ENCODE peak calls at places on chromosomes 11 and 22, in four cellular contexts. D, I, V and O are unnamed samples.

GRCh38 chr11:692824-693414 is 2.1 kb downstream of the DEAF1 start:
- DNase-seq in D (no peak), I (no peak), V (peak; percentile 72), O (no peak)

GRCh38 chr11:108216988-108217387 is 5.5 kb downstream of the NPAT start:
- DNase-seq in D (no peak), I (no peak), V (no peak), O (no peak)

GRCh38 chr22:38304526-38304925 is 12.7 kb downstream of the CSNK1E start:
- DNase-seq in D (no peak), I (no peak), V (no peak), O (no peak)

GRCh38 chr11:100681064-100681502 is 6.0 kb upstream of the ARHGAP42 start:
- DNase-seq in D (peak; percentile 71), I (peak; percentile 27), V (no peak), O (no peak)

GRCh38 chr11:65651589-65652510 is 10.9 kb downstream of the RELA start:
- DNase-seq in D (no peak), I (peak; percentile 69), V (peak; percentile 28), O (peak; percentile 42)

GRCh38 chr11:72423840-72424239 is 10.5 kb downstream of the CLPB start:
- DNase-seq in D (no peak), I (no peak), V (no peak), O (peak; percentile 51)

GRCh38 chr22:49312601-49313000 is 515.1 kb downstream of the BRD1 start:
- DNase-seq in D (no peak), I (no peak), V (no peak), O (no peak)

GRCh38 chr11:125464671-125465070 is 31.4 kb downstream of the FEZ1 start:
- DNase-seq in D (no peak), I (no peak), V (no peak), O (no peak)

GRCh38 chr11:96014234-96014633 is 90.3 kb upstream of the MTMR2 start:
- DNase-seq in D (peak; percentile 45), I (no peak), V (peak; percentile 54), O (peak; percentile 79)

GRCh38 chr22:37314315-37315046 is 32.2 kb downstream of the CYTH4 start:
- DNase-seq in D (no peak), I (no peak), V (peak; percentile 31), O (peak; percentile 28)

GRCh38 chr11:95682552-95682951 is 107.0 kb downstream of the FAM76B start:
- DNase-seq in D (no peak), I (no peak), V (no peak), O (no peak)

GRCh38 chr11:77195071-77195705 is 67.1 kb downstream of the MYO7A start:
- DNase-seq in D (no peak), I (no peak), V (no peak), O (no peak)

GRCh38 chr11:85062626-85063025 is 564.5 kb downstream of the DLG2 start:
- DNase-seq in D (no peak), I (no peak), V (no peak), O (no peak)

GRCh38 chr11:130115218-130115617 is 44.4 kb upstream of the ST14 start:
- DNase-seq in D (no peak), I (peak; percentile 46), V (no peak), O (no peak)

GRCh38 chr22:30212996-30213441 is 33.5 kb downstream of the LIF start:
- DNase-seq in D (no peak), I (no peak), V (no peak), O (no peak)

GRCh38 chr11:94028436-94028835 is 7.3 kb downstream of the HEPHL1 start:
- DNase-seq in D (peak; percentile 37), I (no peak), V (no peak), O (no peak)

GRCh38 chr22:19991645-19992451 is 24.8 kb downstream of the ARVCF start:
- DNase-seq in D (no peak), I (no peak), V (no peak), O (no peak)
- H3K4me3 ChIP-seq in D (no peak overlapping the region), I (no peak overlapping the region), V (no peak overlapping the region), O (no peak overlapping the region)

DNA sequence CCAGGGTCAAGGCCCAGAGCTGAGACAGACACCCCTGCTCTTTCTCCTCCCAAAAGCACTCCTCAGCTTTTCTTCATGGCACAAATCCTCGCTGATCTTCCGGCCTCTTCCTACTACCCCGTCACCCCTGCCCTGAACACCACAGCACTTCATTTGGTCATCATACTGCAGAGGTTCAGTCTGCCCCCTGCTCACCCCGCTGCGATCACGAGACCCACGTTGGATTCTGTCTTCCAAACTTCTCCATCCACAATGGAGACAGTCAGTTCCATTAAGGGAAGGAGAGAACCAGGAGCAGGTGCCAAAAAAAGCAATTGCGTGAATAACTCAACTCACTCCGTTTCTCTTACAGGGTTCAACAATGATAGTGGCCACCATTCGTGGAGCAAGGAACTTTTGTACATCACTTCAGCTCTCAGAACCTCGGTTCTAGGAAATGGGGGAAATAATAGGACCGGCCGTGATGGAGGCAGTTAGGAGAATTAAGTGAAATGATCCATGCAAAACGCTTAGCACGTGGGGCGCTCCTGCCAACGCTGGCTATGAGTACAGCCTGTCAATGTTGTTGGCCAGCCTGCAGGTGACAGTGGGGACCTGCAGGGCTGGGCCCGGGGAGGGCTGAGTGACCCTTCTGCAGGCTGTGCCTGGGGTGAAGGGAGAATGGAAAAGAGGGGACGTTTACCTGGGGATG is 45.9 kb downstream of the MN1 start:
- DNase-seq in D (no peak), I (no peak), V (no peak), O (no peak)
- H3K27me3 ChIP-seq in D (no peaks in the 10 kb centered on the region), I (no peaks in the 10 kb centered on the region), V (no peaks in the 10 kb centered on the region), O (no peaks in the 10 kb centered on the region)

GRCh38 chr22:23219787-23220484 is 39.6 kb downstream of the BCR start:
- DNase-seq in D (peak; percentile 79), I (no peak), V (peak; percentile 56), O (no peak)

GRCh38 chr22:23218867-23219251 is 38.5 kb downstream of the BCR start:
- DNase-seq in D (peak; percentile 92), I (peak; percentile 67), V (no peak), O (no peak)

GRCh38 chr22:23219317-23219716 is 39.0 kb downstream of the BCR start:
- DNase-seq in D (no peak), I (no peak), V (no peak), O (no peak)

GRCh38 chr22:23217171-23218052 is 37.1 kb downstream of the BCR start:
- DNase-seq in D (no peak), I (no peak), V (no peak), O (no peak)

DNA sequence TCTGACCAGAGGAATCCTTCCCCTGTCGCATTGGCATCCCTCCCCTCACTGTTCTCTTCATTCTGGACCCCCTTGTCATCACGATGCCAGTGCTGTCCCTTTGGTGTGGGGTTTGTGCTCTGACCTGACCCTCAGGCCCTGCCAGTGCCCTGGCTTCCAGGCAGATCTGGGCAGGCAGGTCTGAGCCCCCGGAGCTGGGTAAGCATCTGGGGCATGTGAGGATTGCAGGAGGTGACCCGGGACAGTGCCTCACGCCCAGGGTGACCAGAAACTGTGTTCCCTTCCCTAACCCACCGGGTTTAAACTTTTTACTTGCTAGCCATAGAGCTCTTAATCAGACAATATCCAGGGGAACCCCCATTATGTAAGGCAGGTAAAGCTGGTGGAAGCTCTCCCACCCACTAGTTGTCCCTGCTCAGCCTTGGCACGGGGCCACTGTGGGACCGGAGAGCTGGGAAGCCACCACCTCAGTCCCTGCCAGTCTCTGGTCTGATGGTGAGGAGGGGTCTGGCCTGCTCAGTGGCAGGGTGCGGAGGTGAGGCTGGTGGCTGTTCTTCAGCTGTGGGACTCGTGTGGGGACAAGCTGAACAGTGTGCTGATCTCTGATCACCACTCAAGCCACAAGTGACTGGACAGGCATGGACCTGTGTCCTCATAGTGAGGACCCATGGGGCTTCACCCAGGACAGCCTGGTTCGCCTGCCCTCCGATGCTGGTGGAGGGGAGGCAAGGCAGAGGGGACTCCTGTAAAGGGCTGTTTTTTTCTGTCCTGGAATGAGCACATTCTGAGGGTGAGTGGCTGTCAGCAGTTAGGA is 38.0 kb downstream of the BCR start:
- DNase-seq in D (no peak), I (peak; percentile 35), V (no peak), O (no peak)
- H3K4me3 ChIP-seq in D (no peak overlapping the region), I (no peak overlapping the region), V (no peak overlapping the region), O (peak overlapping the region; percentile 29)

GRCh38 chr11:118340437-118340836 is 2.1 kb downstream of the CD3D start:
- DNase-seq in D (no peak), I (no peak), V (no peak), O (no peak)

GRCh38 chr11:118343248-118343647 is 743 bp upstream of the CD3D start:
- DNase-seq in D (no peak), I (no peak), V (peak; percentile 27), O (peak; percentile 20)

GRCh38 chr11:118342503-118343161 is at the start of gene CD3D:
- DNase-seq in D (peak; percentile 19), I (no peak), V (peak; percentile 74), O (no peak)

GRCh38 chr11:118341749-118342489 is 586 bp downstream of the CD3D start:
- DNase-seq in D (no peak), I (no peak), V (peak; percentile 27), O (no peak)

DNA sequence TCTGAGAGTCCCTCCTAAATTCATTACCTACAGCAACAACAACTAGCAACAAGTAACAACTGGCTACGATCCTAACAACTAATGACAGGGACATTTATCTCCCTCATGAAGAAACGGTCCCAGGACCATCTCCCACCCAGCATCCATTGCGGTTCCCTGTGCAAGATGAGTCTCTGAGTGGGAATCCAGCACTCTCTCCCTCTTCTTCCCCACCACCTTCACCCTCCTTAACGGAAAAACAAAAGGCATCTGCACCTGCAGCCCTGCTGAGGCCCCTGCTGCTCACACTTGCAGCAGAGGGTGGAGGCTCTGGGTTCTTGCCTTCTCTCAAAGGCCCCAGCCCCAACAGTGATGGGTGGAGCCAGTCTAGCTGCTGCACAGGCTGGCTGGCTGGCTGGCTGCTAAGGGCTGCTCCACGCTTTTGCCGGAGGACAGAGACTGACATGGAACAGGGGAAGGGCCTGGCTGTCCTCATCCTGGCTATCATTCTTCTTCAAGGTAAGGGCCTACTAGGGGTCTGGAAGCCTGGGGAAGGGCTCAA is at the start of gene CD3G:
- DNase-seq in D (no peak), I (no peak), V (peak; percentile 79), O (peak; percentile 39)
- H3K27me3 ChIP-seq in D (no peaks in the 10 kb centered on the region), I (no peaks in the 10 kb centered on the region), V (no peaks in the 10 kb centered on the region), O (no peaks in the 10 kb centered on the region)

DNA sequence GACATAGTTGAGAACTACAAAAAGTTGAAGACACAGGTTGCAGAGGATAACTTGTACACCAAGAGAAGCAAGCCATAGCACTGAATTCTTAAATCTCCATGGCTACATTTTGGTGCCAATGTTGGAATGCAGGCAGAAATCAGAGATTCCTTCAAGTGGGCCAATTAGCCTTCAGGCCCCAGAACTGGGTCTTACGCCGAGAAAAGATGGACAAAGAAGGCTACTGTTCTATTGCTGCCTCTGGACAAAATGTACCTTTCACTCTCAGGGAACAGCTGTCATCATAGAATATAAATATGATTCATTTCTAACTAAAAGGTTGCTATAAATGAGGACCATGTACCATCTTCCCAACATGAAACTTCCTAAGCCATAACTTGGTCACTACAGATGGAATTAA is 13.7 kb downstream of the TMEM216 start:
- DNase-seq in D (no peak), I (no peak), V (no peak), O (no peak)
- H3K4me3 ChIP-seq in D (no peak overlapping the region), I (no peak overlapping the region), V (no peak overlapping the region), O (no peak overlapping the region)

GRCh38 chr22:18108187-18108586 is 2.4 kb upstream of the TUBA8 start:
- DNase-seq in D (no peak), I (no peak), V (no peak), O (no peak)
- H3K27me3 ChIP-seq in D (peaks cover 18% of the 10 kb centered on the region), I (no peaks in the 10 kb centered on the region), V (peaks cover 8% of the 10 kb centered on the region), O (no peaks in the 10 kb centered on the region)

GRCh38 chr11:83649468-83649915 is 363.3 kb upstream of the CCDC90B start:
- DNase-seq in D (peak; percentile 86), I (no peak), V (no peak), O (no peak)
- H3K4me3 ChIP-seq in D (no peak overlapping the region), I (no peak overlapping the region), V (no peak overlapping the region), O (no peak overlapping the region)

GRCh38 chr11:2751523-2752203 is 51.9 kb upstream of the KCNQ1OT1 start:
- DNase-seq in D (no peak), I (peak; percentile 8), V (no peak), O (no peak)
- H3K27me3 ChIP-seq in D (no peaks in the 10 kb centered on the region), I (no peaks in the 10 kb centered on the region), V (no peaks in the 10 kb centered on the region), O (no peaks in the 10 kb centered on the region)